ENCODE peak calls at places on chromosomes 12 and 14, in five cellular contexts. K is PC-3; X is transverse colon; Z is CD8-positive, alpha-beta memory T cell; C is CD8-positive, alpha-beta T cell. E is an unnamed sample.

GRCh38 chr12:53465679-53466078 is 13.8 kb downstream of the PCBP2 start:
- DNase-seq in X (no peak), C (no peak), K (no peak), Z (no peak), E (no peak)

GRCh38 chr12:5648692-5649338 is 216.9 kb downstream of the NTF3 start:
- DNase-seq in Z (no peak), K (peak; percentile 29), X (no peak), C (no peak), E (no peak)

GRCh38 chr12:42809226-42809625 is 219.7 kb upstream of the PRICKLE1 start:
- DNase-seq in X (no peak), Z (no peak), K (peak; percentile 13), C (no peak), E (no peak)

GRCh38 chr12:12788131-12788530 is 2.7 kb downstream of the APOLD1 start:
- DNase-seq in C (no peak), K (no peak), X (no peak), Z (no peak), E (no peak)

GRCh38 chr12:32120419-32120818 is 13.8 kb downstream of the BICD1 start:
- DNase-seq in Z (no peak), K (no peak), X (no peak), C (no peak), E (no peak)

GRCh38 chr12:19759229-19759628 is 319.9 kb downstream of the AEBP2 start:
- DNase-seq in Z (no peak), C (no peak), X (no peak), K (peak; percentile 44), E (no peak)

GRCh38 chr12:30796508-30796780 is 41.7 kb upstream of the CAPRIN2 start:
- DNase-seq in C (no peak), Z (peak; percentile 1), X (peak; percentile 13), K (peak; percentile 58), E (no peak)

GRCh38 chr12:27229367-27229766 is 14.7 kb upstream of the STK38L start:
- DNase-seq in C (no peak), X (no peak), K (no peak), Z (no peak), E (no peak)

GRCh38 chr14:99907761-99908652 is 114.8 kb downstream of the EML1 start:
- DNase-seq in K (no peak), X (no peak), C (no peak), Z (no peak), E (no peak)

GRCh38 chr14:56351861-56352260 is 227.7 kb upstream of the TMEM260 start:
- DNase-seq in C (no peak), Z (no peak), K (peak; percentile 84), X (no peak), E (no peak)

GRCh38 chr14:95858893-95859292 is 17.7 kb upstream of the TUNAR start:
- DNase-seq in Z (no peak), C (no peak), X (no peak), K (no peak), E (no peak)

GRCh38 chr12:69360348-69360672 is 767 bp downstream of the YEATS4 start:
- DNase-seq in C (no peak), X (no peak), K (no peak), Z (no peak), E (no peak)

GRCh38 chr14:57865450-57866198 is at the start of gene SLC35F4:
- DNase-seq in C (no peak), X (no peak), Z (no peak), K (no peak), E (no peak)

GRCh38 chr12:120230326-120230973 is 29.5 kb upstream of the RPLP0 start:
- DNase-seq in K (peak; percentile 99), C (no peak), Z (no peak), X (peak; percentile 51), E (peak; percentile 51)

GRCh38 chr12:47816646-47817271 is 2.9 kb downstream of the HDAC7 start:
- DNase-seq in K (no peak), X (no peak), C (no peak), Z (no peak), E (no peak)

GRCh38 chr14:103483600-103483999 is 39.0 kb downstream of the CKB start:
- DNase-seq in K (peak; percentile 98), C (no peak), X (no peak), Z (no peak), E (peak; percentile 34)

GRCh38 chr12:14384783-14385638 is 19.5 kb downstream of the ATF7IP start:
- DNase-seq in C (peak; percentile 23), K (peak; percentile 68), X (peak; percentile 54), Z (peak; percentile 78), E (peak; percentile 41)

GRCh38 chr14:100424504-100425453 is 101.6 kb downstream of the SLC25A47 start:
- DNase-seq in C (no peak), Z (no peak), K (peak; percentile 63), X (peak; percentile 50), E (no peak)

GRCh38 chr14:68810173-68811153 is 17.6 kb upstream of the ZFP36L1 start:
- DNase-seq in Z (no peak), K (no peak), C (no peak), X (no peak), E (no peak)

GRCh38 chr12:87157791-87158190 is 871.4 kb downstream of the C12orf50 start:
- DNase-seq in Z (no peak), C (no peak), K (peak; percentile 95), X (no peak), E (no peak)

GRCh38 chr14:104133496-104133895 is 4.9 kb upstream of the KIF26A start:
- DNase-seq in K (no peak), C (no peak), Z (no peak), X (no peak), E (no peak)

GRCh38 chr14:24232645-24233537 is at the start of gene GMPR2:
- DNase-seq in C (no peak), K (no peak), X (no peak), Z (no peak), E (no peak)

GRCh38 chr12:116060765-116061164 is 216.7 kb downstream of the MED13L start:
- DNase-seq in C (no peak), Z (peak; percentile 10), K (no peak), X (no peak), E (no peak)

GRCh38 chr14:72544615-72545387 is 349.1 kb downstream of the DPF3 start:
- DNase-seq in X (no peak), K (no peak), C (no peak), Z (no peak), E (no peak)

GRCh38 chr12:34294671-34295365 is 272.5 kb downstream of the ALG10 start:
- DNase-seq in C (no peak), K (no peak), Z (no peak), X (peak; percentile 1), E (no peak)

GRCh38 chr12:34295366-34296142 is 273.3 kb downstream of the ALG10 start:
- DNase-seq in C (no peak), X (peak; percentile 1), Z (no peak), K (no peak), E (no peak)

GRCh38 chr12:34292736-34293625 is 270.7 kb downstream of the ALG10 start:
- DNase-seq in C (no peak), X (peak; percentile 1), K (peak; percentile 32), Z (no peak), E (no peak)

GRCh38 chr12:34296143-34297041 is 274.1 kb downstream of the ALG10 start:
- DNase-seq in C (no peak), K (no peak), Z (no peak), X (no peak), E (no peak)

DNA sequence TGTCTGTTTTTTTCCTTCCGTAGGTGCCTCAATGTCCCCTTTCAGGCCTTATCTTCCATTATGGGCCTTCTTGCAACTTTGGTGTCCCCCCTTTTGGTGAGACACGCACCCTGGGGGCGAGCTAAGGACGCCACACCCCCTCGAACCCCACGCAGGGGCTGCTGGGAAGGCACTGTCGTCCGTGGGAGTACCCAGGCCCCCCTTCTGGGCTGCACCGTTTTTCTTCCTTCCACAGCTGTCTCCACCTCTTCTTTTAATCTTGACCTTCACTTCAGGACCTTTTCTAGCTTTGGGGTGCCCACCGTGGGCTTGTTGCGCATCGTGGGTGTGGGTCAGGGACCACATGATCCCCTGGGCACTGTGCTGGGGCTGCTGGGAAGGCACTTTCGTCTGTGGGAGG is 271.8 kb downstream of the ALG10 start:
- DNase-seq in X (no peak), K (no peak), C (no peak), Z (no peak), E (no peak)
- H3K9me3 ChIP-seq in X (no peaks in the 10 kb centered on the region), K (no peaks in the 10 kb centered on the region), C (no peaks in the 10 kb centered on the region), Z (no peaks in the 10 kb centered on the region), E (peaks cover 60% of the 10 kb centered on the region)

GRCh38 chr12:21334771-21335325 is at the start of gene SLCO1A2:
- DNase-seq in C (no peak), Z (no peak), K (no peak), X (no peak), E (no peak)

GRCh38 chr12:21336656-21337055 is 1.9 kb upstream of the SLCO1A2 start:
- DNase-seq in X (no peak), C (no peak), Z (no peak), K (no peak), E (no peak)

GRCh38 chr12:21337453-21337852 is 2.7 kb upstream of the SLCO1A2 start:
- DNase-seq in X (no peak), Z (no peak), C (no peak), K (no peak), E (no peak)

GRCh38 chr12:21330682-21331253 is 3.9 kb downstream of the SLCO1A2 start:
- DNase-seq in X (no peak), K (peak; percentile 15), Z (no peak), C (no peak), E (no peak)

GRCh38 chr12:21334100-21334499 is 617 bp downstream of the SLCO1A2 start:
- DNase-seq in Z (no peak), C (no peak), X (no peak), K (no peak), E (no peak)
- H3K9me3 ChIP-seq in Z (no peaks in the 10 kb centered on the region), C (no peaks in the 10 kb centered on the region), X (peaks cover 8% of the 10 kb centered on the region), K (no peaks in the 10 kb centered on the region), E (no peaks in the 10 kb centered on the region)

DNA sequence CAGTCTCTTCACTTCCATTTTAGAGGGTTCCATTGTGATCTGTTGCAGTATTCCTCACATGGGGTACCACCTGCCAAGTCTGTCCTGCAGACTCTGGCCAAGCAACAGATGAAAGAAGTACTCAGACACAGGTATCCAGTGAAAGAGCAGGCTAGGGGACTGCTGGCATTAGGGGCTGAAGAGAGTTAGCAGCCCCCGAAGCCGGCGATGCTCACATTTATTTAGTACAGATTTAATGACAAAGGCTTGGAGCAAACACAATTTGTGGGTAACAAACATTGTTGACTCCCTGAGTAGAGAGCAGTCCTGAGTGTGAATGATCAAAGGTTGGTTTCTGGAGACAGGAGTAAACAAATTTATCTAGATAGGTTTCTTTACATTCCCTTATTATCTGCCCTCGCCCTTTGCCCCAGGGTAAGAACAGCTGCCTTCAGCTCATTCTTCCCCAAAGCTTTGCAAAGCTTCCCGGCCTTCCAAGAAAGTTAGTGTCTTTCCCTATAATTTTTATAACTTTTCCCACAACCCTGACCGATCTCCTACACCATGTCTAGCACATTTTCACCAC is 144.8 kb downstream of the TMEM117 start:
- DNase-seq in K (no peak), Z (no peak), X (no peak), C (no peak), E (no peak)
- H3K9me3 ChIP-seq in K (no peaks in the 10 kb centered on the region), Z (no peaks in the 10 kb centered on the region), X (no peaks in the 10 kb centered on the region), C (no peaks in the 10 kb centered on the region), E (peaks cover 15% of the 10 kb centered on the region)

GRCh38 chr12:133236556-133236955 is 879 bp upstream of the ANHX start:
- DNase-seq in C (no peak), K (no peak), X (no peak), Z (no peak), E (no peak)

GRCh38 chr12:133233993-133234564 is 1.6 kb downstream of the ANHX start:
- DNase-seq in K (no peak), Z (no peak), C (no peak), X (no peak), E (no peak)

GRCh38 chr12:133234971-133235370 is 706 bp downstream of the ANHX start:
- DNase-seq in X (no peak), Z (no peak), C (no peak), K (no peak), E (no peak)

GRCh38 chr12:133236144-133236543 is 467 bp upstream of the ANHX start:
- DNase-seq in X (no peak), K (no peak), C (no peak), Z (no peak), E (no peak)

GRCh38 chr12:133235401-133236112 is at the start of gene ANHX:
- DNase-seq in Z (no peak), K (no peak), C (no peak), X (no peak), E (no peak)
- H3K9me3 ChIP-seq in Z (no peaks in the 10 kb centered on the region), K (no peaks in the 10 kb centered on the region), C (no peaks in the 10 kb centered on the region), X (no peaks in the 10 kb centered on the region), E (peaks cover 2% of the 10 kb centered on the region)

E was measured in stomach.